ENCODE peak calls at places on chromosomes 13 and 19, in eight cellular contexts. K is prostate gland, D is AG10803, W is astrocyte of the spinal cord, B is fibroblast of lung, N is AG04450, P is Peyer's patch, Q is colonic mucosa. L is an unnamed sample.

GRCh38 chr13:59043016-59043415 is 1120.7 kb downstream of the DIAPH3 start:
- DNase-seq in K (no peak), D (no peak), W (peak), B (no peak), N (no peak), P (no peak), Q (no peak), L (no peak)

GRCh38 chr13:111861766-111862366 is 205.1 kb upstream of the SOX1 start:
- DNase-seq in K (no peak), D (no peak), W (no peak), B (no peak), N (no peak), P (no peak), Q (no peak), L (no peak)

GRCh38 chr19:38765214-38765613 is 8.1 kb downstream of the LGALS7 start:
- DNase-seq in K (no peak), D (no peak), W (no peak), B (no peak), N (no peak), P (no peak), Q (no peak), L (no peak)

GRCh38 chr13:41505209-41505835 is 48.0 kb downstream of the RGCC start:
- DNase-seq in K (no peak), D (peak), W (peak), B (peak), N (peak), P (no peak), Q (no peak), L (peak)

GRCh38 chr19:41871573-41872383 is 5.3 kb upstream of the CD79A start:
- DNase-seq in K (no peak), D (no peak), W (no peak), B (no peak), N (no peak), P (no peak), Q (no peak), L (no peak)

GRCh38 chr13:97658556-97658955 is 224.6 kb downstream of the RAP2A start:
- DNase-seq in K (no peak), D (no peak), W (no peak), B (no peak), N (no peak), P (no peak), Q (no peak), L (no peak)

GRCh38 chr19:9995079-9995478 is 15.2 kb downstream of the COL5A3 start:
- DNase-seq in K (no peak), D (no peak), W (no peak), B (no peak), N (no peak), P (no peak), Q (no peak), L (no peak)

GRCh38 chr19:2051771-2052704 is 994 bp upstream of the MKNK2 start:
- DNase-seq in K (peak), D (no peak), W (no peak), B (peak), N (no peak), P (no peak), Q (peak), L (no peak)

GRCh38 chr19:47158879-47159509 is 28.4 kb downstream of the SAE1 start:
- DNase-seq in K (no peak), D (peak), W (peak), B (no peak), N (no peak), P (no peak), Q (no peak), L (no peak)

GRCh38 chr13:20254076-20254475 is 22.0 kb upstream of the GJB6 start:
- DNase-seq in K (no peak), D (no peak), W (no peak), B (no peak), N (no peak), P (no peak), Q (no peak), L (no peak)

GRCh38 chr13:100532090-100532766 is 56.4 kb downstream of the GGACT start:
- DNase-seq in K (no peak), D (no peak), W (no peak), B (no peak), N (no peak), P (peak), Q (no peak), L (no peak)

GRCh38 chr13:64529874-64530485 is 2700.2 kb downstream of the PCDH9 start:
- DNase-seq in K (no peak), D (no peak), W (peak), B (peak), N (no peak), P (no peak), Q (no peak), L (no peak)

GRCh38 chr13:33119886-33120543 is 103.8 kb downstream of the KL start:
- DNase-seq in K (peak), D (no peak), W (no peak), B (no peak), N (no peak), P (no peak), Q (no peak), L (no peak)

GRCh38 chr19:31519216-31519615 is 170.0 kb upstream of the TSHZ3 start:
- DNase-seq in K (no peak), D (no peak), W (no peak), B (peak), N (no peak), P (no peak), Q (no peak), L (no peak)

GRCh38 chr13:32253911-32254399 is 61.2 kb downstream of the ZAR1L start:
- DNase-seq in K (peak), D (no peak), W (no peak), B (no peak), N (no peak), P (no peak), Q (peak), L (no peak)

GRCh38 chr19:13143135-13143534 is 7.0 kb downstream of the STX10 start:
- DNase-seq in K (no peak), D (peak), W (peak), B (peak), N (no peak), P (no peak), Q (no peak), L (peak)

GRCh38 chr19:43316591-43317319 is 36.7 kb upstream of the CD177 start:
- DNase-seq in K (no peak), D (peak), W (no peak), B (peak), N (no peak), P (no peak), Q (peak), L (no peak)

GRCh38 chr19:44748426-44749254 is at the start of gene BCL3:
- DNase-seq in K (peak), D (peak), W (no peak), B (peak), N (no peak), P (peak), Q (peak), L (peak)

GRCh38 chr19:16293133-16294085 is 31.2 kb upstream of the KLF2 start:
- DNase-seq in K (peak), D (peak), W (peak), B (peak), N (peak), P (peak), Q (peak), L (peak)

GRCh38 chr19:17598953-17599352 is 43.5 kb downstream of the COLGALT1 start:
- DNase-seq in K (no peak), D (no peak), W (no peak), B (no peak), N (no peak), P (no peak), Q (no peak), L (no peak)

GRCh38 chr13:45315520-45316167 is 25.3 kb downstream of the TPT1 start:
- DNase-seq in K (no peak), D (no peak), W (no peak), B (no peak), N (no peak), P (no peak), Q (no peak), L (no peak)

GRCh38 chr13:32838985-32839384 is 177.2 kb upstream of the KL start:
- DNase-seq in K (peak), D (no peak), W (peak), B (peak), N (no peak), P (no peak), Q (no peak), L (no peak)

GRCh38 chr13:110470272-110471009 is 91.1 kb downstream of the RAB20 start:
- DNase-seq in K (no peak), D (no peak), W (no peak), B (no peak), N (no peak), P (no peak), Q (no peak), L (no peak)

GRCh38 chr13:95641961-95642621 is 2.4 kb downstream of the DZIP1 start:
- DNase-seq in K (no peak), D (peak), W (peak), B (peak), N (no peak), P (peak), Q (peak), L (peak)

GRCh38 chr19:30815889-30816580 is 443.9 kb downstream of the ZNF536 start:
- DNase-seq in K (no peak), D (no peak), W (no peak), B (no peak), N (no peak), P (no peak), Q (no peak), L (no peak)

GRCh38 chr19:21326169-21326568 is 3.0 kb downstream of the ZNF708 start:
- DNase-seq in K (no peak), D (no peak), W (no peak), B (no peak), N (no peak), P (no peak), Q (no peak), L (no peak)

GRCh38 chr19:6580313-6580712 is 10.6 kb downstream of the CD70 start:
- DNase-seq in K (no peak), D (peak), W (peak), B (peak), N (no peak), P (no peak), Q (no peak), L (no peak)

GRCh38 chr13:32200741-32201140 is 114.4 kb downstream of the ZAR1L start:
- DNase-seq in K (no peak), D (peak), W (no peak), B (no peak), N (no peak), P (no peak), Q (no peak), L (no peak)

GRCh38 chr13:106143930-106144709 is 391.3 kb downstream of the EFNB2 start:
- DNase-seq in K (peak), D (no peak), W (peak), B (no peak), N (no peak), P (no peak), Q (peak), L (no peak)

DNA sequence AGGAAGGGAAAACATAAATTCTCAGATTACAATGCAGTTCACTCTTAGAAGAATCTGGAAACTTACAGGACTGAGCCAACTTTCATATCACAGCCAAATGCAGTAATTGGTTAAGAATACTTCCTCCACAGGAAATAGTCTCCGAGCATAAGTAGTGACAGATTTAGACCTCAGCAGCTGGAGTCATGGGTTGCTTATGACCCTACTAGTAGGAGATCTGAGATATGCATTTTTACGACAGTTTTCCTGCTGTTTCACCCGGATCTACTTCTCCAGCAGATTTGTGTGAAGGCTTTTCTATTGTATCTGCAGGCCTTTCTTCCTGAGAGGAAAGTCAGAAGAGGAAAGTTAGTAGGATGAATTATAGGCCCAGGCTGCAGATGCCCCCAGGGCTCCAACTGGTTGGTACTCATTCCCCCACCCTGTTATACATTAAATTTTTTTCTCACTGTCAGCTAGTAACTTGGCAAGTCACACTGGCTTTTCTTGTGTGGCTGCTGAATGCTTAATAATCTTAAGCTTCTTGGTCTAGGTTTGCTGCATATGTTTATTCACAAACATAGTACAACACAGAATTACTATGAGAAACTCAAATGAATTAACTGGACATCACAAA is 1241.5 kb upstream of the MIR17HG start:
- DNase-seq in K (no peak), D (peak), W (no peak), B (peak), N (no peak), P (no peak), Q (no peak), L (peak)
- H3K4me3 ChIP-seq in K (no peak), D (peak), W (no peak), B (no peak), N (no peak), P (no peak), Q (no peak), L (no peak)

DNA sequence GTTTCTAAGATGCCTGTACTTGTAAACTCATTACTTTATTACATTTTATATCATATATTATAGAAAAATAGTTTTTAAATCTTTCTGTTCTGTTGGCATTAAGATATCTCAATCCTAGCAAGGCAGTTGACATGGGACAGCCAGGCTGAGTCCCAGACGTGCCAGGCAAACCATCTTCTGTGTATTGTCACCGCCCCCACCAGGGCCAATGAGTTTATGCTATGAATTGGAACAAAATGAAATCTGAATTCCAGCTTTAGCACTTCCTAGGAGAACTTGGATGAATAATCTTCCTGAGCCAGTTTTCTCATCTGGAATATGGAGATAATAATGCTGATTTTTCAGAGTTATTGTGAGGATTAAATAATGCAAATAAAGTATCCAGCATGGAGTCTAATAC is 79.9 kb upstream of the GSX1 start:
- DNase-seq in K (peak), D (peak), W (no peak), B (peak), N (no peak), P (no peak), Q (no peak), L (no peak)
- TF ChIP-seq CTCF in K (peak), D (peak), W (no peak), B (peak), N (no peak), P (peak), Q (no peak), L (peak)

GRCh38 chr19:7873304-7874079 is 698 bp downstream of the PRR36 start:
- DNase-seq in K (no peak), D (no peak), W (no peak), B (no peak), N (no peak), P (no peak), Q (no peak), L (no peak)
- H3K4me3 ChIP-seq in K (peak), D (no peak), W (no peak), B (no peak), N (no peak), P (no peak), Q (no peak), L (no peak)

GRCh38 chr13:113863511-113864302 is at the start of gene GAS6:
- DNase-seq in K (peak), D (peak), W (peak), B (peak), N (no peak), P (peak), Q (peak), L (peak)
- TF ChIP-seq CTCF in K (no peak), D (no peak), W (peak), B (no peak), N (no peak), P (no peak), Q (no peak), L (peak)

GRCh38 chr13:83880275-83881027 is 1.8 kb downstream of the SLITRK1 start:
- DNase-seq in K (no peak), D (no peak), W (no peak), B (no peak), N (no peak), P (no peak), Q (no peak), L (no peak)
- H3K4me3 ChIP-seq in K (no peak), D (peak), W (peak), B (no peak), N (no peak), P (no peak), Q (no peak), L (no peak)

GRCh38 chr13:29572575-29572974 is 22.9 kb downstream of the SLC7A1 start:
- DNase-seq in K (peak), D (no peak), W (no peak), B (no peak), N (no peak), P (peak), Q (peak), L (no peak)

GRCh38 chr13:29575098-29575497 is 20.4 kb downstream of the SLC7A1 start:
- DNase-seq in K (peak), D (no peak), W (no peak), B (no peak), N (no peak), P (no peak), Q (no peak), L (no peak)

GRCh38 chr13:29570058-29570654 is 25.3 kb downstream of the SLC7A1 start:
- DNase-seq in K (no peak), D (no peak), W (no peak), B (no peak), N (no peak), P (no peak), Q (no peak), L (no peak)

GRCh38 chr13:29571876-29572570 is 23.5 kb downstream of the SLC7A1 start:
- DNase-seq in K (no peak), D (no peak), W (no peak), B (no peak), N (no peak), P (no peak), Q (no peak), L (no peak)

DNA sequence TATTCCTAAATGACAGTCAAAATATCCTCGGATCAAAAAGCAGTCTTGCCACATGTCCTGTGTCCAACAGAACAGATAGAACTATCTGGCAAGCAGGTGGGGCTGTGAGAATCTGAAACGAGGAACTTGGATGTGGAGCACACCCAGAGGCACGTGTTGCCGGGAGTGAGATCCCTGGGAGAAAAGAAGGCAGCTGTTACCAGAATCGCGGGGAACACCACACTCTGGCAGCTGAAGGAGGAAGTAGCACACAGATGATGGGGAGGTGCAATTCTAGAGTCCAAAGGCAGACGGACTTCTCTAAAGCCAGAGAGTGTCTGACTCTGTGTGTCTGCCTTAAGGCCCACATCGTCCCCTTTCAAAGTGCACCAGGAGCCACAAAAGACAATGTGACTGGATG is 22.3 kb downstream of the SLC7A1 start:
- DNase-seq in K (peak), D (peak), W (no peak), B (peak), N (no peak), P (peak), Q (peak), L (peak)
- TF ChIP-seq CTCF in K (peak), D (no peak), W (no peak), B (no peak), N (no peak), P (no peak), Q (no peak), L (peak)

GRCh38 chr19:57558525-57558924 is 1.1 kb downstream of the ZNF550 start:
- DNase-seq in K (no peak), D (peak), W (peak), B (peak), N (no peak), P (no peak), Q (no peak), L (no peak)
- H3K4me3 ChIP-seq in K (peak), D (peak), W (peak), B (peak), N (peak), P (no peak), Q (peak), L (peak)